ENCODE peak calls at places on chromosomes 7 and 10, in four cellular contexts. One of them, this sample, is unnamed.

GRCh38 chr7:155803418-155804376 is 8.6 kb downstream of the SHH start:
- DNase-seq in GM12878: no peak
- DNase-seq in WTC11: peak
- DNase-seq in HepG2: no peak
- DNase-seq in this sample: no peak

GRCh38 chr7:39260279-39260844 is 282.7 kb downstream of the POU6F2 start:
- DNase-seq in GM12878: no peak
- DNase-seq in WTC11: no peak
- DNase-seq in HepG2: no peak
- DNase-seq in this sample: no peak

GRCh38 chr10:132283604-132284382 is 24.0 kb downstream of the STK32C start:
- DNase-seq in GM12878: no peak
- DNase-seq in WTC11: no peak
- DNase-seq in HepG2: peak
- DNase-seq in this sample: no peak

GRCh38 chr10:76082232-76082631 is 650.8 kb downstream of the LRMDA start:
- DNase-seq in GM12878: no peak
- DNase-seq in WTC11: no peak
- DNase-seq in HepG2: no peak
- DNase-seq in this sample: no peak

GRCh38 chr10:34075269-34075926 is 739.7 kb downstream of the PARD3 start:
- DNase-seq in GM12878: no peak
- DNase-seq in WTC11: no peak
- DNase-seq in HepG2: peak
- DNase-seq in this sample: no peak

GRCh38 chr10:6504296-6504695 is 75.8 kb downstream of the PRKCQ start:
- DNase-seq in GM12878: no peak
- DNase-seq in WTC11: no peak
- DNase-seq in HepG2: no peak
- DNase-seq in this sample: no peak

GRCh38 chr10:33790506-33791283 is 456.2 kb upstream of the NRP1 start:
- DNase-seq in GM12878: no peak
- DNase-seq in WTC11: no peak
- DNase-seq in HepG2: no peak
- DNase-seq in this sample: no peak

GRCh38 chr7:158803226-158803944 is 25.9 kb downstream of the ESYT2 start:
- DNase-seq in GM12878: no peak
- DNase-seq in WTC11: no peak
- DNase-seq in HepG2: no peak
- DNase-seq in this sample: no peak

GRCh38 chr7:31059551-31059950 is 7.4 kb downstream of the ADCYAP1R1 start:
- DNase-seq in GM12878: no peak
- DNase-seq in WTC11: peak
- DNase-seq in HepG2: no peak
- DNase-seq in this sample: no peak

GRCh38 chr7:131068604-131069021 is 259.1 kb upstream of the MKLN1 start:
- DNase-seq in GM12878: no peak
- DNase-seq in WTC11: no peak
- DNase-seq in HepG2: no peak
- DNase-seq in this sample: no peak

GRCh38 chr7:135328053-135328452 is 94.4 kb downstream of the STRA8 start:
- DNase-seq in GM12878: no peak
- DNase-seq in WTC11: no peak
- DNase-seq in HepG2: no peak
- DNase-seq in this sample: peak

GRCh38 chr7:154776350-154776749 is 226.6 kb downstream of the PAXIP1 start:
- DNase-seq in GM12878: no peak
- DNase-seq in WTC11: no peak
- DNase-seq in HepG2: no peak
- DNase-seq in this sample: no peak

GRCh38 chr10:109977382-109977806 is 30.4 kb upstream of the ADD3 start:
- DNase-seq in GM12878: no peak
- DNase-seq in WTC11: no peak
- DNase-seq in HepG2: peak
- DNase-seq in this sample: no peak

GRCh38 chr10:97188234-97188847 is 2.6 kb upstream of the SLIT1 start:
- DNase-seq in GM12878: no peak
- DNase-seq in WTC11: no peak
- DNase-seq in HepG2: no peak
- DNase-seq in this sample: no peak
- TF ChIP-seq CREM in GM12878: no peak
- TF ChIP-seq CREM in WTC11: no peak
- TF ChIP-seq CREM in HepG2: no peak
- TF ChIP-seq CREM in this sample: no peak

GRCh38 chr10:576130-576465 is 113.4 kb downstream of the DIP2C start:
- DNase-seq in GM12878: no peak
- DNase-seq in WTC11: no peak
- DNase-seq in HepG2: no peak
- DNase-seq in this sample: no peak
- TF ChIP-seq CREM in GM12878: no peak
- TF ChIP-seq CREM in WTC11: no peak
- TF ChIP-seq CREM in HepG2: no peak
- TF ChIP-seq CREM in this sample: no peak

GRCh38 chr7:117193564-117193963 is 129.3 kb downstream of the WNT2 start:
- DNase-seq in GM12878: no peak
- DNase-seq in WTC11: no peak
- DNase-seq in HepG2: no peak
- DNase-seq in this sample: no peak
- TF ChIP-seq CREM in GM12878: no peak
- TF ChIP-seq CREM in WTC11: no peak
- TF ChIP-seq CREM in HepG2: no peak
- TF ChIP-seq CREM in this sample: no peak

GRCh38 chr10:102121739-102122372 is 1.7 kb upstream of the LDB1 start:
- DNase-seq in GM12878: no peak
- DNase-seq in WTC11: peak
- DNase-seq in HepG2: no peak
- DNase-seq in this sample: peak
- TF ChIP-seq CREM in GM12878: no peak
- TF ChIP-seq CREM in WTC11: no peak
- TF ChIP-seq CREM in HepG2: no peak
- TF ChIP-seq CREM in this sample: no peak

GRCh38 chr10:118835682-118836326 is 81.0 kb upstream of the CACUL1 start:
- DNase-seq in GM12878: no peak
- DNase-seq in WTC11: no peak
- DNase-seq in HepG2: no peak
- DNase-seq in this sample: no peak

GRCh38 chr10:118827466-118828155 is 72.8 kb upstream of the CACUL1 start:
- DNase-seq in GM12878: no peak
- DNase-seq in WTC11: no peak
- DNase-seq in HepG2: no peak
- DNase-seq in this sample: peak

DNA sequence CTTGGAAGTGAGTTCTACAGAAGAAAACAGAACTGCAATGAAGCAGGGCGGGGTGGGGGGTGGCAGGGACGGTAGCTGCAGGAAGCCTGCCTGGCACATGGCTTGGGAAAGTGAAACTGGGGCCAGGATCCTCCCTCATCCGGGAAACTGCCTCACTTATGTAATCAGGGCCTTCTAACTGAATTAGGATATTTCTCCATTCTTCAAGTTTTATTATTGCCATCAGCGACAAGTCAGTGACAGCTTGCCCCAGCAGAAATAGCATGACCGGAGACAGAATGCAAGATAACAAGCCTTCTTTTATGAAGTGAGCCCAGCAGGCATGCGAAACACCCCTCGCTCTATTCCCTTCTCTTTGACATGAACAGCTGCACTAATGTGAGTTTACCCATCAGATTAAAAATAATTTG is 77.5 kb upstream of the CACUL1 start:
- DNase-seq in GM12878: no peak
- DNase-seq in WTC11: no peak
- DNase-seq in HepG2: no peak
- DNase-seq in this sample: no peak
- TF ChIP-seq CREM in GM12878: no peak
- TF ChIP-seq CREM in WTC11: no peak
- TF ChIP-seq CREM in HepG2: no peak
- TF ChIP-seq CREM in this sample: no peak

GRCh38 chr7:18495412-18496335 is at the start of gene HDAC9:
- DNase-seq in GM12878: peak
- DNase-seq in WTC11: peak
- DNase-seq in HepG2: no peak
- DNase-seq in this sample: no peak
- TF ChIP-seq CREM in GM12878: no peak
- TF ChIP-seq CREM in WTC11: no peak
- TF ChIP-seq CREM in HepG2: no peak
- TF ChIP-seq CREM in this sample: no peak

GRCh38 chr7:69845721-69846495 is 247.6 kb downstream of the AUTS2 start:
- DNase-seq in GM12878: no peak
- DNase-seq in WTC11: no peak
- DNase-seq in HepG2: no peak
- DNase-seq in this sample: no peak

GRCh38 chr7:69844264-69844868 is 246.1 kb downstream of the AUTS2 start:
- DNase-seq in GM12878: no peak
- DNase-seq in WTC11: no peak
- DNase-seq in HepG2: no peak
- DNase-seq in this sample: no peak

GRCh38 chr7:69843653-69844052 is 245.4 kb downstream of the AUTS2 start:
- DNase-seq in GM12878: peak
- DNase-seq in WTC11: no peak
- DNase-seq in HepG2: no peak
- DNase-seq in this sample: no peak

GRCh38 chr7:69849268-69849667 is 251.0 kb downstream of the AUTS2 start:
- DNase-seq in GM12878: no peak
- DNase-seq in WTC11: no peak
- DNase-seq in HepG2: no peak
- DNase-seq in this sample: no peak

GRCh38 chr7:69847921-69848612 is 249.8 kb downstream of the AUTS2 start:
- DNase-seq in GM12878: no peak
- DNase-seq in WTC11: no peak
- DNase-seq in HepG2: no peak
- DNase-seq in this sample: no peak
- TF ChIP-seq CREM in GM12878: no peak
- TF ChIP-seq CREM in WTC11: no peak
- TF ChIP-seq CREM in HepG2: no peak
- TF ChIP-seq CREM in this sample: no peak

GRCh38 chr7:81007053-81007452 is 88.2 kb upstream of the SEMA3C start:
- DNase-seq in GM12878: no peak
- DNase-seq in WTC11: no peak
- DNase-seq in HepG2: no peak
- DNase-seq in this sample: no peak

GRCh38 chr7:80999771-81000170 is 80.9 kb upstream of the SEMA3C start:
- DNase-seq in GM12878: no peak
- DNase-seq in WTC11: no peak
- DNase-seq in HepG2: no peak
- DNase-seq in this sample: no peak

GRCh38 chr7:81002471-81002870 is 83.6 kb upstream of the SEMA3C start:
- DNase-seq in GM12878: no peak
- DNase-seq in WTC11: no peak
- DNase-seq in HepG2: no peak
- DNase-seq in this sample: no peak

GRCh38 chr7:81005254-81005653 is 86.4 kb upstream of the SEMA3C start:
- DNase-seq in GM12878: no peak
- DNase-seq in WTC11: no peak
- DNase-seq in HepG2: no peak
- DNase-seq in this sample: no peak

GRCh38 chr7:81004098-81004497 is 85.2 kb upstream of the SEMA3C start:
- DNase-seq in GM12878: no peak
- DNase-seq in WTC11: no peak
- DNase-seq in HepG2: no peak
- DNase-seq in this sample: no peak
- TF ChIP-seq CREM in GM12878: no peak
- TF ChIP-seq CREM in WTC11: no peak
- TF ChIP-seq CREM in HepG2: no peak
- TF ChIP-seq CREM in this sample: no peak

GRCh38 chr7:12612622-12613021 is 42.1 kb downstream of the SCIN start:
- DNase-seq in GM12878: no peak
- DNase-seq in WTC11: no peak
- DNase-seq in HepG2: no peak
- DNase-seq in this sample: no peak

GRCh38 chr7:12607134-12607533 is 36.6 kb downstream of the SCIN start:
- DNase-seq in GM12878: no peak
- DNase-seq in WTC11: no peak
- DNase-seq in HepG2: no peak
- DNase-seq in this sample: no peak

GRCh38 chr7:12609556-12609955 is 39.0 kb downstream of the SCIN start:
- DNase-seq in GM12878: no peak
- DNase-seq in WTC11: no peak
- DNase-seq in HepG2: no peak
- DNase-seq in this sample: no peak

GRCh38 chr7:12610899-12611298 is 40.4 kb downstream of the SCIN start:
- DNase-seq in GM12878: no peak
- DNase-seq in WTC11: no peak
- DNase-seq in HepG2: no peak
- DNase-seq in this sample: no peak
- TF ChIP-seq CREM in GM12878: no peak
- TF ChIP-seq CREM in WTC11: no peak
- TF ChIP-seq CREM in HepG2: no peak
- TF ChIP-seq CREM in this sample: no peak

GRCh38 chr7:107564553-107565298 is 955 bp downstream of the DUS4L start:
- DNase-seq in GM12878: no peak
- DNase-seq in WTC11: no peak
- DNase-seq in HepG2: no peak
- DNase-seq in this sample: no peak
- TF ChIP-seq CREM in GM12878: no peak
- TF ChIP-seq CREM in WTC11: no peak
- TF ChIP-seq CREM in HepG2: no peak
- TF ChIP-seq CREM in this sample: no peak